ENCODE peak calls at places on chromosomes 1 and 21, in six cellular contexts. One of them, this sample, is unnamed.

GRCh38 chr21:18782721-18783120 is 379.1 kb upstream of the TMPRSS15 start:
- DNase-seq in cardiac muscle cell: no peak
- DNase-seq in HTR-8/SVneo: no peak
- DNase-seq in CD8-positive, alpha-beta T cell: no peak
- DNase-seq in ureter: no peak
- DNase-seq in RPMI7951: no peak
- DNase-seq in this sample: no peak

GRCh38 chr21:41817228-41817627 is 50.4 kb upstream of the RIPK4 start:
- DNase-seq in cardiac muscle cell: peak
- DNase-seq in HTR-8/SVneo: peak
- DNase-seq in CD8-positive, alpha-beta T cell: peak
- DNase-seq in RPMI7951: peak
- DNase-seq in ureter: no peak
- DNase-seq in this sample: peak

GRCh38 chr1:178137238-178137637 is 43.3 kb downstream of the RASAL2 start:
- DNase-seq in RPMI7951: no peak
- DNase-seq in CD8-positive, alpha-beta T cell: no peak
- DNase-seq in ureter: no peak
- DNase-seq in cardiac muscle cell: no peak
- DNase-seq in HTR-8/SVneo: no peak
- DNase-seq in this sample: no peak

GRCh38 chr1:223074901-223075300 is 68.1 kb downstream of the TLR5 start:
- DNase-seq in cardiac muscle cell: no peak
- DNase-seq in HTR-8/SVneo: no peak
- DNase-seq in CD8-positive, alpha-beta T cell: no peak
- DNase-seq in RPMI7951: peak
- DNase-seq in ureter: no peak
- DNase-seq in this sample: no peak

GRCh38 chr1:59672851-59673574 is 141.7 kb upstream of the HOOK1 start:
- DNase-seq in CD8-positive, alpha-beta T cell: no peak
- DNase-seq in RPMI7951: peak
- DNase-seq in ureter: no peak
- DNase-seq in HTR-8/SVneo: peak
- DNase-seq in cardiac muscle cell: peak
- DNase-seq in this sample: no peak

GRCh38 chr1:155976913-155977606 is 1.3 kb downstream of the ARHGEF2 start:
- DNase-seq in HTR-8/SVneo: no peak
- DNase-seq in CD8-positive, alpha-beta T cell: no peak
- DNase-seq in cardiac muscle cell: no peak
- DNase-seq in RPMI7951: no peak
- DNase-seq in ureter: no peak
- DNase-seq in this sample: no peak

GRCh38 chr1:237043846-237044636 is 2.1 kb downstream of the RYR2 start:
- DNase-seq in CD8-positive, alpha-beta T cell: no peak
- DNase-seq in cardiac muscle cell: no peak
- DNase-seq in ureter: no peak
- DNase-seq in HTR-8/SVneo: no peak
- DNase-seq in RPMI7951: no peak
- DNase-seq in this sample: no peak

GRCh38 chr1:172255223-172255560 is 165.3 kb upstream of the C1orf105 start:
- DNase-seq in CD8-positive, alpha-beta T cell: no peak
- DNase-seq in ureter: no peak
- DNase-seq in RPMI7951: no peak
- DNase-seq in HTR-8/SVneo: no peak
- DNase-seq in cardiac muscle cell: no peak
- DNase-seq in this sample: no peak

GRCh38 chr1:150560011-150560438 is 10.8 kb downstream of the ADAMTSL4 start:
- DNase-seq in HTR-8/SVneo: peak
- DNase-seq in RPMI7951: peak
- DNase-seq in cardiac muscle cell: peak
- DNase-seq in ureter: peak
- DNase-seq in CD8-positive, alpha-beta T cell: peak
- DNase-seq in this sample: peak

GRCh38 chr1:4268262-4268889 is 368.3 kb upstream of the C1orf174 start:
- DNase-seq in cardiac muscle cell: no peak
- DNase-seq in CD8-positive, alpha-beta T cell: no peak
- DNase-seq in HTR-8/SVneo: no peak
- DNase-seq in RPMI7951: no peak
- DNase-seq in ureter: no peak
- DNase-seq in this sample: no peak

GRCh38 chr1:178243890-178244289 is 150.0 kb downstream of the RASAL2 start:
- DNase-seq in cardiac muscle cell: no peak
- DNase-seq in ureter: no peak
- DNase-seq in CD8-positive, alpha-beta T cell: no peak
- DNase-seq in RPMI7951: no peak
- DNase-seq in HTR-8/SVneo: no peak
- DNase-seq in this sample: no peak

GRCh38 chr1:8015809-8016165 is 10.3 kb downstream of the ERRFI1 start:
- DNase-seq in HTR-8/SVneo: no peak
- DNase-seq in RPMI7951: no peak
- DNase-seq in ureter: no peak
- DNase-seq in CD8-positive, alpha-beta T cell: no peak
- DNase-seq in cardiac muscle cell: peak
- DNase-seq in this sample: no peak

GRCh38 chr1:201895913-201896807 is 7.5 kb downstream of the SHISA4 start:
- DNase-seq in ureter: peak
- DNase-seq in cardiac muscle cell: peak
- DNase-seq in HTR-8/SVneo: peak
- DNase-seq in RPMI7951: peak
- DNase-seq in CD8-positive, alpha-beta T cell: peak
- DNase-seq in this sample: peak

GRCh38 chr1:58652351-58653184 is 47.3 kb downstream of the MYSM1 start:
- DNase-seq in RPMI7951: peak
- DNase-seq in ureter: peak
- DNase-seq in CD8-positive, alpha-beta T cell: peak
- DNase-seq in cardiac muscle cell: peak
- DNase-seq in HTR-8/SVneo: peak
- DNase-seq in this sample: peak

GRCh38 chr1:91889717-91890459 is 3.9 kb upstream of the TGFBR3 start:
- DNase-seq in CD8-positive, alpha-beta T cell: no peak
- DNase-seq in ureter: no peak
- DNase-seq in RPMI7951: peak
- DNase-seq in cardiac muscle cell: peak
- DNase-seq in HTR-8/SVneo: no peak
- DNase-seq in this sample: no peak

GRCh38 chr1:30327370-30328099 is 395.9 kb downstream of the MATN1 start:
- DNase-seq in RPMI7951: no peak
- DNase-seq in HTR-8/SVneo: no peak
- DNase-seq in cardiac muscle cell: no peak
- DNase-seq in ureter: no peak
- DNase-seq in CD8-positive, alpha-beta T cell: no peak
- DNase-seq in this sample: peak

GRCh38 chr1:47569681-47570470 is 132.0 kb downstream of the FOXD2 start:
- DNase-seq in cardiac muscle cell: peak
- DNase-seq in CD8-positive, alpha-beta T cell: no peak
- DNase-seq in HTR-8/SVneo: peak
- DNase-seq in ureter: peak
- DNase-seq in RPMI7951: peak
- DNase-seq in this sample: peak

GRCh38 chr21:46206163-46207005 is 22.1 kb upstream of the SPATC1L start:
- DNase-seq in ureter: no peak
- DNase-seq in RPMI7951: no peak
- DNase-seq in CD8-positive, alpha-beta T cell: no peak
- DNase-seq in HTR-8/SVneo: no peak
- DNase-seq in cardiac muscle cell: no peak
- DNase-seq in this sample: no peak

GRCh38 chr21:45288441-45288841 is 746 bp upstream of the POFUT2 start:
- DNase-seq in HTR-8/SVneo: no peak
- DNase-seq in ureter: peak
- DNase-seq in CD8-positive, alpha-beta T cell: no peak
- DNase-seq in cardiac muscle cell: no peak
- DNase-seq in RPMI7951: no peak
- DNase-seq in this sample: peak

GRCh38 chr1:226449823-226450222 is 41.9 kb upstream of the PARP1 start:
- DNase-seq in HTR-8/SVneo: no peak
- DNase-seq in RPMI7951: no peak
- DNase-seq in ureter: no peak
- DNase-seq in CD8-positive, alpha-beta T cell: no peak
- DNase-seq in cardiac muscle cell: no peak
- DNase-seq in this sample: no peak

GRCh38 chr1:174892016-174892415 is 107.7 kb upstream of the CACYBP start:
- DNase-seq in HTR-8/SVneo: no peak
- DNase-seq in cardiac muscle cell: no peak
- DNase-seq in RPMI7951: no peak
- DNase-seq in CD8-positive, alpha-beta T cell: no peak
- DNase-seq in ureter: no peak
- DNase-seq in this sample: no peak

GRCh38 chr1:66285618-66286270 is 248.2 kb upstream of the SGIP1 start:
- DNase-seq in cardiac muscle cell: no peak
- DNase-seq in ureter: no peak
- DNase-seq in HTR-8/SVneo: no peak
- DNase-seq in CD8-positive, alpha-beta T cell: no peak
- DNase-seq in RPMI7951: no peak
- DNase-seq in this sample: no peak

GRCh38 chr1:70768211-70768610 is 279.4 kb downstream of the PTGER3 start:
- DNase-seq in cardiac muscle cell: no peak
- DNase-seq in CD8-positive, alpha-beta T cell: no peak
- DNase-seq in ureter: no peak
- DNase-seq in HTR-8/SVneo: no peak
- DNase-seq in RPMI7951: no peak
- DNase-seq in this sample: no peak

GRCh38 chr1:16151200-16151708 is 4.6 kb downstream of the EPHA2 start:
- DNase-seq in cardiac muscle cell: no peak
- DNase-seq in RPMI7951: peak
- DNase-seq in CD8-positive, alpha-beta T cell: no peak
- DNase-seq in ureter: no peak
- DNase-seq in HTR-8/SVneo: no peak
- DNase-seq in this sample: no peak

GRCh38 chr1:195617157-195617556 is 991.1 kb downstream of the KCNT2 start:
- DNase-seq in ureter: no peak
- DNase-seq in CD8-positive, alpha-beta T cell: no peak
- DNase-seq in HTR-8/SVneo: no peak
- DNase-seq in RPMI7951: no peak
- DNase-seq in cardiac muscle cell: no peak
- DNase-seq in this sample: no peak

GRCh38 chr1:207404849-207405525 is 49.1 kb upstream of the CR2 start:
- DNase-seq in RPMI7951: peak
- DNase-seq in CD8-positive, alpha-beta T cell: no peak
- DNase-seq in ureter: no peak
- DNase-seq in cardiac muscle cell: peak
- DNase-seq in HTR-8/SVneo: peak
- DNase-seq in this sample: no peak

GRCh38 chr1:17265162-17265561 is 16.3 kb downstream of the PADI3 start:
- DNase-seq in HTR-8/SVneo: no peak
- DNase-seq in CD8-positive, alpha-beta T cell: no peak
- DNase-seq in RPMI7951: peak
- DNase-seq in cardiac muscle cell: no peak
- DNase-seq in ureter: no peak
- DNase-seq in this sample: no peak

GRCh38 chr1:70143052-70143659 is 62.2 kb downstream of the LRRC40 start:
- DNase-seq in CD8-positive, alpha-beta T cell: no peak
- DNase-seq in HTR-8/SVneo: peak
- DNase-seq in RPMI7951: peak
- DNase-seq in ureter: no peak
- DNase-seq in cardiac muscle cell: peak
- DNase-seq in this sample: no peak

GRCh38 chr1:214280386-214281029 is 451 bp upstream of the SMYD2 start:
- DNase-seq in cardiac muscle cell: peak
- DNase-seq in CD8-positive, alpha-beta T cell: no peak
- DNase-seq in HTR-8/SVneo: peak
- DNase-seq in ureter: peak
- DNase-seq in RPMI7951: peak
- DNase-seq in this sample: peak

GRCh38 chr1:156494309-156494895 is 6.2 kb downstream of the MEF2D start:
- DNase-seq in HTR-8/SVneo: no peak
- DNase-seq in CD8-positive, alpha-beta T cell: no peak
- DNase-seq in ureter: no peak
- DNase-seq in cardiac muscle cell: no peak
- DNase-seq in RPMI7951: no peak
- DNase-seq in this sample: no peak

GRCh38 chr1:81463889-81464288 is 336.8 kb upstream of the ADGRL2 start:
- DNase-seq in CD8-positive, alpha-beta T cell: no peak
- DNase-seq in HTR-8/SVneo: no peak
- DNase-seq in cardiac muscle cell: no peak
- DNase-seq in ureter: no peak
- DNase-seq in RPMI7951: no peak
- DNase-seq in this sample: no peak

GRCh38 chr1:113758631-113759340 is 500 bp downstream of the PHTF1 start:
- DNase-seq in RPMI7951: peak
- DNase-seq in ureter: peak
- DNase-seq in HTR-8/SVneo: peak
- DNase-seq in CD8-positive, alpha-beta T cell: peak
- DNase-seq in cardiac muscle cell: peak
- DNase-seq in this sample: peak

GRCh38 chr1:224392411-224393249 is 36.0 kb downstream of the CNIH4 start:
- DNase-seq in RPMI7951: no peak
- DNase-seq in CD8-positive, alpha-beta T cell: no peak
- DNase-seq in ureter: no peak
- DNase-seq in HTR-8/SVneo: no peak
- DNase-seq in cardiac muscle cell: no peak
- DNase-seq in this sample: no peak

GRCh38 chr21:31334648-31335121 is 9.4 kb downstream of the TIAM1 start:
- DNase-seq in cardiac muscle cell: no peak
- DNase-seq in CD8-positive, alpha-beta T cell: no peak
- DNase-seq in RPMI7951: peak
- DNase-seq in HTR-8/SVneo: no peak
- DNase-seq in ureter: no peak
- DNase-seq in this sample: peak

GRCh38 chr21:35652872-35653271 is 407.5 kb downstream of the SETD4 start:
- DNase-seq in ureter: no peak
- DNase-seq in HTR-8/SVneo: no peak
- DNase-seq in RPMI7951: no peak
- DNase-seq in cardiac muscle cell: no peak
- DNase-seq in CD8-positive, alpha-beta T cell: no peak
- DNase-seq in this sample: no peak

GRCh38 chr1:113616201-113616600 is 143.1 kb downstream of the PHTF1 start:
- DNase-seq in RPMI7951: no peak
- DNase-seq in cardiac muscle cell: no peak
- DNase-seq in HTR-8/SVneo: no peak
- DNase-seq in ureter: no peak
- DNase-seq in CD8-positive, alpha-beta T cell: no peak
- DNase-seq in this sample: no peak

This sample was measured in stomach.